ENCODE peak calls at places on chromosomes 16 and 17, in ten cellular contexts. One of them, this sample, is unnamed.

GRCh38 chr17:12463102-12463501 is 202.6 kb upstream of the MYOCD start:
- DNase-seq in stimulated activated CD4-positive, alpha-beta T cell treated with anti-CD3 and anti-CD28 coated beads, Interleukin-12 subunit alpha, Interleukin-12 subunit beta, amount 100 ng/mL, for 4 hours: no peak
- DNase-seq in breast epithelium: no peak
- DNase-seq in K562: no peak
- DNase-seq in germinal center: no peak
- DNase-seq in M059J: peak; percentile 11
- DNase-seq in tibial artery: no peak
- DNase-seq in NCI-H524: no peak
- DNase-seq in AG09309: peak; percentile 28
- DNase-seq in HCEC 1CT: peak; percentile 54
- DNase-seq in this sample: no peak

GRCh38 chr17:58312824-58313223 is 15.8 kb downstream of the TSPOAP1 start:
- DNase-seq in HCEC 1CT: no peak
- DNase-seq in AG09309: no peak
- DNase-seq in M059J: no peak
- DNase-seq in stimulated activated CD4-positive, alpha-beta T cell treated with anti-CD3 and anti-CD28 coated beads, Interleukin-12 subunit alpha, Interleukin-12 subunit beta, amount 100 ng/mL, for 4 hours: no peak
- DNase-seq in K562: no peak
- DNase-seq in tibial artery: no peak
- DNase-seq in breast epithelium: no peak
- DNase-seq in germinal center: no peak
- DNase-seq in NCI-H524: peak; percentile 50
- DNase-seq in this sample: no peak

GRCh38 chr16:14003119-14003570 is 68.0 kb upstream of the MRTFB start:
- DNase-seq in AG09309: no peak
- DNase-seq in tibial artery: peak; percentile 48
- DNase-seq in breast epithelium: peak; percentile 77
- DNase-seq in stimulated activated CD4-positive, alpha-beta T cell treated with anti-CD3 and anti-CD28 coated beads, Interleukin-12 subunit alpha, Interleukin-12 subunit beta, amount 100 ng/mL, for 4 hours: no peak
- DNase-seq in HCEC 1CT: peak; percentile 50
- DNase-seq in K562: peak; percentile 57
- DNase-seq in NCI-H524: peak; percentile 42
- DNase-seq in M059J: peak; percentile 80
- DNase-seq in germinal center: peak; percentile 12
- DNase-seq in this sample: peak; percentile 75

GRCh38 chr17:30458371-30458770 is 18.8 kb upstream of the GOSR1 start:
- DNase-seq in HCEC 1CT: no peak
- DNase-seq in stimulated activated CD4-positive, alpha-beta T cell treated with anti-CD3 and anti-CD28 coated beads, Interleukin-12 subunit alpha, Interleukin-12 subunit beta, amount 100 ng/mL, for 4 hours: no peak
- DNase-seq in germinal center: no peak
- DNase-seq in NCI-H524: no peak
- DNase-seq in M059J: no peak
- DNase-seq in tibial artery: no peak
- DNase-seq in K562: no peak
- DNase-seq in breast epithelium: no peak
- DNase-seq in AG09309: no peak
- DNase-seq in this sample: no peak

GRCh38 chr17:50344712-50345380 is 1.1 kb upstream of the XYLT2 start:
- DNase-seq in stimulated activated CD4-positive, alpha-beta T cell treated with anti-CD3 and anti-CD28 coated beads, Interleukin-12 subunit alpha, Interleukin-12 subunit beta, amount 100 ng/mL, for 4 hours: no peak
- DNase-seq in NCI-H524: no peak
- DNase-seq in AG09309: no peak
- DNase-seq in HCEC 1CT: no peak
- DNase-seq in germinal center: no peak
- DNase-seq in M059J: no peak
- DNase-seq in breast epithelium: no peak
- DNase-seq in tibial artery: no peak
- DNase-seq in K562: no peak
- DNase-seq in this sample: no peak

GRCh38 chr17:80807014-80807413 is 184.6 kb upstream of the CHMP6 start:
- DNase-seq in tibial artery: no peak
- DNase-seq in germinal center: no peak
- DNase-seq in breast epithelium: no peak
- DNase-seq in AG09309: no peak
- DNase-seq in stimulated activated CD4-positive, alpha-beta T cell treated with anti-CD3 and anti-CD28 coated beads, Interleukin-12 subunit alpha, Interleukin-12 subunit beta, amount 100 ng/mL, for 4 hours: no peak
- DNase-seq in HCEC 1CT: no peak
- DNase-seq in K562: no peak
- DNase-seq in NCI-H524: no peak
- DNase-seq in M059J: no peak
- DNase-seq in this sample: no peak

GRCh38 chr16:77922355-77922754 is 100.0 kb upstream of the CLEC3A start:
- DNase-seq in tibial artery: no peak
- DNase-seq in stimulated activated CD4-positive, alpha-beta T cell treated with anti-CD3 and anti-CD28 coated beads, Interleukin-12 subunit alpha, Interleukin-12 subunit beta, amount 100 ng/mL, for 4 hours: no peak
- DNase-seq in breast epithelium: no peak
- DNase-seq in K562: no peak
- DNase-seq in germinal center: no peak
- DNase-seq in NCI-H524: peak; percentile 14
- DNase-seq in M059J: no peak
- DNase-seq in AG09309: no peak
- DNase-seq in HCEC 1CT: no peak
- DNase-seq in this sample: no peak

GRCh38 chr16:383326-384020 is 1.7 kb upstream of the PGAP6 start:
- DNase-seq in HCEC 1CT: no peak
- DNase-seq in breast epithelium: no peak
- DNase-seq in NCI-H524: no peak
- DNase-seq in K562: no peak
- DNase-seq in AG09309: no peak
- DNase-seq in M059J: no peak
- DNase-seq in germinal center: peak; percentile 76
- DNase-seq in stimulated activated CD4-positive, alpha-beta T cell treated with anti-CD3 and anti-CD28 coated beads, Interleukin-12 subunit alpha, Interleukin-12 subunit beta, amount 100 ng/mL, for 4 hours: no peak
- DNase-seq in tibial artery: no peak
- DNase-seq in this sample: peak; percentile 81

GRCh38 chr17:4310349-4311060 is 46.7 kb upstream of the ANKFY1 start:
- DNase-seq in K562: peak; percentile 14
- DNase-seq in breast epithelium: no peak
- DNase-seq in stimulated activated CD4-positive, alpha-beta T cell treated with anti-CD3 and anti-CD28 coated beads, Interleukin-12 subunit alpha, Interleukin-12 subunit beta, amount 100 ng/mL, for 4 hours: no peak
- DNase-seq in germinal center: no peak
- DNase-seq in M059J: peak; percentile 56
- DNase-seq in tibial artery: no peak
- DNase-seq in NCI-H524: no peak
- DNase-seq in HCEC 1CT: no peak
- DNase-seq in AG09309: no peak
- DNase-seq in this sample: no peak

GRCh38 chr17:8618825-8619224 is 11.7 kb downstream of the MYH10 start:
- DNase-seq in AG09309: no peak
- DNase-seq in stimulated activated CD4-positive, alpha-beta T cell treated with anti-CD3 and anti-CD28 coated beads, Interleukin-12 subunit alpha, Interleukin-12 subunit beta, amount 100 ng/mL, for 4 hours: no peak
- DNase-seq in K562: no peak
- DNase-seq in tibial artery: no peak
- DNase-seq in germinal center: no peak
- DNase-seq in breast epithelium: no peak
- DNase-seq in HCEC 1CT: no peak
- DNase-seq in M059J: no peak
- DNase-seq in NCI-H524: no peak
- DNase-seq in this sample: no peak

GRCh38 chr16:22912654-22913053 is 98.7 kb downstream of the HS3ST2 start:
- DNase-seq in germinal center: no peak
- DNase-seq in HCEC 1CT: no peak
- DNase-seq in tibial artery: no peak
- DNase-seq in AG09309: no peak
- DNase-seq in NCI-H524: no peak
- DNase-seq in M059J: no peak
- DNase-seq in stimulated activated CD4-positive, alpha-beta T cell treated with anti-CD3 and anti-CD28 coated beads, Interleukin-12 subunit alpha, Interleukin-12 subunit beta, amount 100 ng/mL, for 4 hours: no peak
- DNase-seq in breast epithelium: no peak
- DNase-seq in K562: no peak
- DNase-seq in this sample: no peak

GRCh38 chr17:46878055-46878454 is 26.7 kb downstream of the WNT9B start:
- DNase-seq in M059J: no peak
- DNase-seq in AG09309: no peak
- DNase-seq in breast epithelium: no peak
- DNase-seq in stimulated activated CD4-positive, alpha-beta T cell treated with anti-CD3 and anti-CD28 coated beads, Interleukin-12 subunit alpha, Interleukin-12 subunit beta, amount 100 ng/mL, for 4 hours: no peak
- DNase-seq in HCEC 1CT: no peak
- DNase-seq in germinal center: no peak
- DNase-seq in K562: no peak
- DNase-seq in tibial artery: peak; percentile 57
- DNase-seq in NCI-H524: no peak
- DNase-seq in this sample: peak; percentile 88

GRCh38 chr17:36944488-36945040 is 4.2 kb upstream of the AATF start:
- DNase-seq in breast epithelium: no peak
- DNase-seq in tibial artery: no peak
- DNase-seq in germinal center: no peak
- DNase-seq in M059J: no peak
- DNase-seq in K562: no peak
- DNase-seq in AG09309: no peak
- DNase-seq in NCI-H524: no peak
- DNase-seq in HCEC 1CT: no peak
- DNase-seq in stimulated activated CD4-positive, alpha-beta T cell treated with anti-CD3 and anti-CD28 coated beads, Interleukin-12 subunit alpha, Interleukin-12 subunit beta, amount 100 ng/mL, for 4 hours: no peak
- DNase-seq in this sample: no peak

GRCh38 chr17:75555679-75556153 is 30.2 kb downstream of the LLGL2 start:
- DNase-seq in tibial artery: no peak
- DNase-seq in AG09309: no peak
- DNase-seq in breast epithelium: no peak
- DNase-seq in NCI-H524: no peak
- DNase-seq in stimulated activated CD4-positive, alpha-beta T cell treated with anti-CD3 and anti-CD28 coated beads, Interleukin-12 subunit alpha, Interleukin-12 subunit beta, amount 100 ng/mL, for 4 hours: no peak
- DNase-seq in germinal center: no peak
- DNase-seq in K562: no peak
- DNase-seq in HCEC 1CT: no peak
- DNase-seq in M059J: no peak
- DNase-seq in this sample: no peak

GRCh38 chr17:45906927-45907622 is 12.7 kb downstream of the MAPT start:
- DNase-seq in NCI-H524: no peak
- DNase-seq in stimulated activated CD4-positive, alpha-beta T cell treated with anti-CD3 and anti-CD28 coated beads, Interleukin-12 subunit alpha, Interleukin-12 subunit beta, amount 100 ng/mL, for 4 hours: peak; percentile 18
- DNase-seq in breast epithelium: no peak
- DNase-seq in germinal center: no peak
- DNase-seq in K562: no peak
- DNase-seq in M059J: no peak
- DNase-seq in tibial artery: no peak
- DNase-seq in AG09309: no peak
- DNase-seq in HCEC 1CT: no peak
- DNase-seq in this sample: no peak

GRCh38 chr17:48752399-48753288 is 24.1 kb upstream of the HOXB13 start:
- DNase-seq in HCEC 1CT: no peak
- DNase-seq in tibial artery: no peak
- DNase-seq in M059J: no peak
- DNase-seq in NCI-H524: no peak
- DNase-seq in germinal center: no peak
- DNase-seq in stimulated activated CD4-positive, alpha-beta T cell treated with anti-CD3 and anti-CD28 coated beads, Interleukin-12 subunit alpha, Interleukin-12 subunit beta, amount 100 ng/mL, for 4 hours: no peak
- DNase-seq in K562: no peak
- DNase-seq in breast epithelium: no peak
- DNase-seq in AG09309: no peak
- DNase-seq in this sample: no peak

GRCh38 chr17:1134634-1135324 is 45.0 kb downstream of the ABR start:
- DNase-seq in K562: no peak
- DNase-seq in breast epithelium: no peak
- DNase-seq in HCEC 1CT: no peak
- DNase-seq in germinal center: no peak
- DNase-seq in stimulated activated CD4-positive, alpha-beta T cell treated with anti-CD3 and anti-CD28 coated beads, Interleukin-12 subunit alpha, Interleukin-12 subunit beta, amount 100 ng/mL, for 4 hours: no peak
- DNase-seq in NCI-H524: no peak
- DNase-seq in M059J: no peak
- DNase-seq in tibial artery: peak; percentile 46
- DNase-seq in AG09309: no peak
- DNase-seq in this sample: no peak

GRCh38 chr17:2050246-2050866 is 4.5 kb upstream of the HIC1 start:
- DNase-seq in tibial artery: no peak
- DNase-seq in germinal center: peak; percentile 67
- DNase-seq in NCI-H524: peak; percentile 58
- DNase-seq in breast epithelium: no peak
- DNase-seq in stimulated activated CD4-positive, alpha-beta T cell treated with anti-CD3 and anti-CD28 coated beads, Interleukin-12 subunit alpha, Interleukin-12 subunit beta, amount 100 ng/mL, for 4 hours: peak; percentile 76
- DNase-seq in M059J: peak; percentile 70
- DNase-seq in AG09309: no peak
- DNase-seq in K562: peak; percentile 85
- DNase-seq in HCEC 1CT: peak; percentile 69
- DNase-seq in this sample: peak; percentile 88

GRCh38 chr17:67575325-67575724 is 142.4 kb upstream of the NOL11 start:
- DNase-seq in stimulated activated CD4-positive, alpha-beta T cell treated with anti-CD3 and anti-CD28 coated beads, Interleukin-12 subunit alpha, Interleukin-12 subunit beta, amount 100 ng/mL, for 4 hours: no peak
- DNase-seq in germinal center: peak; percentile 62
- DNase-seq in tibial artery: no peak
- DNase-seq in breast epithelium: no peak
- DNase-seq in HCEC 1CT: no peak
- DNase-seq in AG09309: no peak
- DNase-seq in M059J: no peak
- DNase-seq in K562: peak; percentile 5
- DNase-seq in NCI-H524: peak; percentile 70
- DNase-seq in this sample: no peak

GRCh38 chr16:75265911-75266701 is 14.7 kb upstream of the BCAR1 start:
- DNase-seq in AG09309: no peak
- DNase-seq in HCEC 1CT: peak; percentile 67
- DNase-seq in NCI-H524: peak; percentile 69
- DNase-seq in K562: peak; percentile 85
- DNase-seq in stimulated activated CD4-positive, alpha-beta T cell treated with anti-CD3 and anti-CD28 coated beads, Interleukin-12 subunit alpha, Interleukin-12 subunit beta, amount 100 ng/mL, for 4 hours: no peak
- DNase-seq in tibial artery: peak; percentile 48
- DNase-seq in M059J: peak; percentile 77
- DNase-seq in germinal center: peak; percentile 78
- DNase-seq in breast epithelium: peak; percentile 78
- DNase-seq in this sample: peak; percentile 75

GRCh38 chr17:29840884-29841283 is 89.1 kb downstream of the SSH2 start:
- DNase-seq in germinal center: no peak
- DNase-seq in stimulated activated CD4-positive, alpha-beta T cell treated with anti-CD3 and anti-CD28 coated beads, Interleukin-12 subunit alpha, Interleukin-12 subunit beta, amount 100 ng/mL, for 4 hours: no peak
- DNase-seq in M059J: peak; percentile 63
- DNase-seq in NCI-H524: no peak
- DNase-seq in AG09309: no peak
- DNase-seq in K562: no peak
- DNase-seq in tibial artery: no peak
- DNase-seq in HCEC 1CT: peak; percentile 67
- DNase-seq in breast epithelium: no peak
- DNase-seq in this sample: no peak

This sample was measured in left lung.